ENCODE peak calls at places on chromosomes 5 and 9, in seven cellular contexts. N is hepatocyte, R is GM23248, B is GM23338, E is PC-3, V is HCT116, Y is PC-9. S is an unnamed sample. For H3K9me2, the result is how much of the 10 kb centered on the place peaks cover.

GRCh38 chr5:126597156-126597555 is 2.1 kb upstream of the ALDH7A1 start:
- DNase-seq in N (no peak), R (peak), B (no peak), E (peak), V (no peak), Y (no peak), S (no peak)

GRCh38 chr5:45035991-45036390 is 227.2 kb downstream of the MRPS30 start:
- DNase-seq in N (no peak), R (no peak), B (no peak), E (no peak), V (no peak), Y (no peak), S (no peak)

GRCh38 chr9:27151693-27152397 is 42.8 kb downstream of the TEK start:
- DNase-seq in N (no peak), R (peak), B (no peak), E (peak), V (no peak), Y (peak), S (no peak)

GRCh38 chr9:16543225-16543624 is 327.2 kb downstream of the BNC2 start:
- DNase-seq in N (no peak), R (no peak), B (no peak), E (no peak), V (no peak), Y (no peak), S (no peak)

GRCh38 chr5:116455061-116455460 is 119.6 kb downstream of the SEMA6A start:
- DNase-seq in N (no peak), R (peak), B (no peak), E (no peak), V (no peak), Y (no peak), S (no peak)

GRCh38 chr5:33258553-33258952 is 182.2 kb upstream of the TARS1 start:
- DNase-seq in N (no peak), R (peak), B (no peak), E (peak), V (no peak), Y (no peak), S (no peak)

GRCh38 chr5:132369012-132369470 is 469 bp upstream of the SLC22A5 start:
- DNase-seq in N (peak), R (no peak), B (no peak), E (no peak), V (no peak), Y (no peak), S (no peak)

GRCh38 chr5:146342519-146342881 is 3.9 kb downstream of the POU4F3 start:
- DNase-seq in N (no peak), R (no peak), B (no peak), E (no peak), V (no peak), Y (no peak), S (no peak)

DNA sequence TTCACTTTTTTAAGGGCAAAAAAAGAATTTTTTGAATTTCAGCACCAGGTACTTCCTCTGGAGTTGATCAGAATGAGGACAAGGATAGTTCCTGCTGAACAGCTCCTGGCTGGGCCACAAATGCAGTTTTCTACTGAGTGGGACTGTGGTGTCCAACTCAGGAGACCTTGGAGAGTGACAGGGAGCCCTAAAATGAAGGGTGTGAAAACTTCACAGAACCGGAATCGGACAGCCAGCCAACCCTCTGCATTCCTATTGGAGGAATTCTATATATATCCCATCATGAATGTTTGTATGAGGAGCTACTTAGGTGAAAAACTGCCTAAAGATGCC is 40.6 kb downstream of the ANKH start:
- DNase-seq in N (no peak), R (no peak), B (no peak), E (no peak), V (no peak), Y (no peak), S (no peak)
- H3K9me2 ChIP-seq in N (under half), R (under half), B (under half), E (under half), V (under half), Y (under half), S (under half)

GRCh38 chr9:91255327-91255726 is 106.4 kb downstream of the AUH start:
- DNase-seq in N (no peak), R (peak), B (no peak), E (no peak), V (no peak), Y (no peak), S (no peak)
- TF ChIP-seq EZH2 in N (no peak), R (no peak), B (no peak), E (no peak), V (no peak), Y (no peak), S (no peak)

GRCh38 chr5:141383345-141383744 is 803 bp downstream of the PCDHGA7 start:
- DNase-seq in N (no peak), R (no peak), B (no peak), E (no peak), V (no peak), Y (no peak), S (no peak)
- H3K9me2 ChIP-seq in N (under half), R (under half), B (under half), E (under half), V (under half), Y (under half), S (under half)

GRCh38 chr9:132182609-132183073 is 20.8 kb downstream of the NTNG2 start:
- DNase-seq in N (no peak), R (peak), B (peak), E (no peak), V (no peak), Y (no peak), S (no peak)
- TF ChIP-seq EZH2 in N (no peak), R (no peak), B (no peak), E (no peak), V (no peak), Y (no peak), S (no peak)

DNA sequence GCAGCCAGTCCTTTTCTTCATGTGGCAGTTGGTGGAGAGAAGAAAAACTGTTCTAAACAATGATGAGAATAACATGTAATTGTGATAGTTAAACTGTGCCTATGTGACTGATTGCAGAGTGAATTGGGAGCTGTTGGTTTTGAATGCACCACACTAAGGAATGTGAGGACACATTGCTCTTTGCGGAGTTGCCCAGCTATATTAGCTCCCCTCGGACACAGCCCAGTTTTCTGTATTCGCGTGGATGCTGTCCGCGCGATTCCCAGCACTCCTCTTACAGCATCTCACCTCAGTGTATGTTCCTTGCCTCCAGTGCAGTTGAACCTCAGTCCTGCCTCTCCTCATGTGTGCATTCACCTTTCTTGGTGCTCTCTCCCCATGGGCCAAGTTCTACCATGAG is 32.2 kb downstream of the TGFBI start:
- DNase-seq in N (no peak), R (no peak), B (no peak), E (no peak), V (no peak), Y (no peak), S (no peak)
- H3K9me2 ChIP-seq in N (under half), R (under half), B (under half), E (under half), V (under half), Y (under half), S (under half)

GRCh38 chr5:88695232-88695631 is 187.8 kb downstream of the MEF2C start:
- DNase-seq in N (no peak), R (no peak), B (no peak), E (no peak), V (no peak), Y (no peak), S (no peak)
- TF ChIP-seq EZH2 in N (peak), R (peak), B (peak), E (no peak), V (no peak), Y (no peak), S (no peak)

DNA sequence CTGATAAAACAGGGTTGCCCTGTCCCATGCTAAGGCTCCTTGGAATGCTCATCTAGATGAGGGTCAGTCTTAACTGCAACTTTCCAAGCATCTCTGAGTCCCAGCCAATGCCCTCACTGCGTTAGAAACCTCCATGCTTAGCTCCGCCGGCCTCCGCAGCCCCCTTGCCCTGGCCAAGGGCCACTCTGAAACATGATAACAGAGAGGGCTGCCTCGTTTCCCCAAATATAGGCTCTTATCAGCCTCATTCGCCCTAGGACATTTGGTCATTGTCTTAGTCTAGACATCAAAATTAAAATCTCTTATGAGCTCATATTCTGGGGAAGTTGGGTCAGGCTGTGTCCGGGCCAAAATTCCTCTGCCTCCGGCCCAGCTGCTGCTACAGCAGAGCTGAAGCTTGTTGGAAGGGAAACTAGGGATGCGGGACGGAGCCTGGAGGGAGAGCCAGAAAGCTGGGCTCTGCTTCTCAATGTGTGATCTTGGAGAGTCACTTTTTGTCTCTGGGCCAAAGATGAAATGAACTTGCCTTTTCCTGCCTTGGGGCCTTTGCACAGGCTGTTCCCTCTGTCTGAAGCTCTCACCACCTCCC is 191.2 kb downstream of the RGS3 start:
- DNase-seq in N (no peak), R (peak), B (no peak), E (no peak), V (no peak), Y (no peak), S (no peak)
- H3K9me2 ChIP-seq in N (under half), R (under half), B (under half), E (under half), V (under half), Y (under half), S (under half)

GRCh38 chr9:37027582-37028424 is 6.3 kb downstream of the PAX5 start:
- DNase-seq in N (peak), R (peak), B (peak), E (peak), V (peak), Y (peak), S (peak)

GRCh38 chr9:37025381-37026084 is 8.5 kb downstream of the PAX5 start:
- DNase-seq in N (no peak), R (peak), B (peak), E (no peak), V (no peak), Y (no peak), S (no peak)

GRCh38 chr9:37028425-37029031 is 5.5 kb downstream of the PAX5 start:
- DNase-seq in N (no peak), R (no peak), B (peak), E (no peak), V (no peak), Y (no peak), S (no peak)

GRCh38 chr9:37026936-37027581 is 7.0 kb downstream of the PAX5 start:
- DNase-seq in N (no peak), R (no peak), B (peak), E (no peak), V (no peak), Y (no peak), S (no peak)

DNA sequence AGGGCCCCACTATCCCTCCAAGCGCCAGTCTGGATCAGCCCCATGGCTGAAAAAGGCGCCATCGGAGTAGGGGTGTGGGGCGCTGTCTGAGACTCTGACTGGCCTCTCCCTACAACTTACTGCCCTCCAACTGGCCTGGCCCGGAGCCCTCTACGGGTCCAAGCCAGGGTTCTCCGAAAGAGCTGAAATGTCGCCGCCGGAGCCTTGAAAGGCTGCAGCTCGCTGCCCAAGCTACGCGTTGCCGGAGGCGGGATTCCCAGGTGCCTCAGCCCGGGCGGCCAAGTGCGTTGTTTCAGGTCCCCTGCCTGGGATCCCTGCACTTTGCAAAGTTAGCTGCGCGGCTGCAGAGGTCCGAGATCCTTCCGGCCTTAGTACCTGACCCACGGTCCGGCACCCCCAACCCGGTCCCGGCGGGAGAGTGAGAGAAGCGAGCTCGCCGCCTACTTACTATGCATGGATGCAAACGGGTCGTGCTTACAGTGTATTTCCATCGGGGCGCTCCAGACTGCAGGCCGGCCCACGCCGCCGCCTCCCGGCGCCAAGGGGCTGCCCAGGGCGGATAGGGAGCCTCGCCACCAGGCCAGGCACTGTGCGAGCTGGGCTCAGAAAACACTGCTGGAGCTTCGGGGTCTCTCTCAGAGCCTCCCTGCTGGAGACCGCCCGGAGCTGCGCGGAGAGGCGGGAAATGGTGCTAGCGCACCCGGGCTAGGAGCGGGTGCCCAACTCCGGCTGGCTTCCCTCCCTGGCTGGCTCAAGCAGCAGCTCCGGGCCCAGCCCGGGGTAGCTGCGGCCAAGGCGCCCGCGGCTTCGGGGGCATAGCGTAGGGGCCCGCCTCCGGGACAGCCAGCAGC is 7.8 kb downstream of the PAX5 start:
- DNase-seq in N (no peak), R (peak), B (peak), E (no peak), V (no peak), Y (no peak), S (no peak)
- TF ChIP-seq EZH2 in N (peak), R (peak), B (peak), E (no peak), V (no peak), Y (no peak), S (no peak)

S was measured in MM.1S.